ENCODE peak calls at places on chromosomes 5 and 9, in five cellular contexts. V, C, K, P and M are unnamed samples.
A peak's percentile ranks its signal among the peaks of the same experiment; 100 is the strongest.

GRCh38 chr5:141260458-141261237 is 15.5 kb downstream of the PCDHB15 start:
- DNase-seq in V (no peak), C (no peak), P (no peak), K (no peak), M (no peak)

GRCh38 chr5:65802080-65802479 is 80.1 kb downstream of the NLN start:
- DNase-seq in V (no peak), P (no peak), C (no peak), K (no peak), M (no peak)

GRCh38 chr9:21549251-21549765 is 67.2 kb upstream of the IFNE start:
- DNase-seq in K (no peak), P (peak; percentile 47), C (no peak), V (no peak), M (no peak)

GRCh38 chr5:72187388-72188070 is 80.3 kb downstream of the MAP1B start:
- DNase-seq in C (no peak), P (no peak), K (no peak), V (no peak), M (no peak)

GRCh38 chr9:85909390-85909789 is 31.6 kb upstream of the NAA35 start:
- DNase-seq in K (no peak), P (no peak), C (no peak), V (no peak), M (no peak)

GRCh38 chr9:116809656-116810055 is 122.6 kb downstream of the TRIM32 start:
- DNase-seq in V (no peak), P (no peak), C (no peak), K (no peak), M (no peak)

GRCh38 chr5:163916376-163916775 is 411.0 kb downstream of the MAT2B start:
- DNase-seq in C (no peak), K (no peak), P (no peak), V (no peak), M (no peak)

GRCh38 chr9:128192601-128193371 is 1.4 kb upstream of the CIZ1 start:
- DNase-seq in P (peak; percentile 87), V (peak; percentile 81), C (peak; percentile 95), K (peak; percentile 61), M (peak; percentile 87)

GRCh38 chr9:124341455-124342170 is 73.6 kb downstream of the PSMB7 start:
- DNase-seq in P (no peak), V (no peak), K (no peak), C (no peak), M (no peak)
- H3K4me1 ChIP-seq in P (no peaks in the 10 kb centered on the region), V (no peaks in the 10 kb centered on the region), K (peaks cover 15% of the 10 kb centered on the region), C (peaks cover 9% of the 10 kb centered on the region), M (peaks cover 16% of the 10 kb centered on the region)

GRCh38 chr5:97425511-97425910 is 242.5 kb upstream of the RIOK2 start:
- DNase-seq in K (no peak), P (no peak), C (no peak), V (no peak), M (no peak)
- TF ChIP-seq CTCF in K (peak; percentile 35), P (no peak), C (peak; percentile 6), V (no peak), M (no peak)

GRCh38 chr5:124592891-124593290 is 153.5 kb downstream of the ZNF608 start:
- DNase-seq in V (no peak), P (no peak), K (no peak), C (no peak), M (no peak)
- H3K4me1 ChIP-seq in V (no peaks in the 10 kb centered on the region), P (peaks cover 9% of the 10 kb centered on the region), K (peaks cover 4% of the 10 kb centered on the region), C (peaks cover 16% of the 10 kb centered on the region), M (no peaks in the 10 kb centered on the region)

GRCh38 chr9:133593587-133593986 is 15.6 kb downstream of the FAM163B start:
- DNase-seq in V (no peak), P (no peak), C (no peak), K (no peak), M (no peak)

GRCh38 chr9:133594310-133594709 is 14.9 kb downstream of the FAM163B start:
- DNase-seq in K (no peak), C (no peak), V (no peak), P (no peak), M (no peak)

GRCh38 chr9:133591985-133592384 is 17.2 kb downstream of the FAM163B start:
- DNase-seq in C (no peak), P (no peak), V (no peak), K (no peak), M (no peak)

GRCh38 chr9:133591116-133591910 is 17.9 kb downstream of the FAM163B start:
- DNase-seq in V (no peak), P (no peak), K (no peak), C (no peak), M (no peak)

DNA sequence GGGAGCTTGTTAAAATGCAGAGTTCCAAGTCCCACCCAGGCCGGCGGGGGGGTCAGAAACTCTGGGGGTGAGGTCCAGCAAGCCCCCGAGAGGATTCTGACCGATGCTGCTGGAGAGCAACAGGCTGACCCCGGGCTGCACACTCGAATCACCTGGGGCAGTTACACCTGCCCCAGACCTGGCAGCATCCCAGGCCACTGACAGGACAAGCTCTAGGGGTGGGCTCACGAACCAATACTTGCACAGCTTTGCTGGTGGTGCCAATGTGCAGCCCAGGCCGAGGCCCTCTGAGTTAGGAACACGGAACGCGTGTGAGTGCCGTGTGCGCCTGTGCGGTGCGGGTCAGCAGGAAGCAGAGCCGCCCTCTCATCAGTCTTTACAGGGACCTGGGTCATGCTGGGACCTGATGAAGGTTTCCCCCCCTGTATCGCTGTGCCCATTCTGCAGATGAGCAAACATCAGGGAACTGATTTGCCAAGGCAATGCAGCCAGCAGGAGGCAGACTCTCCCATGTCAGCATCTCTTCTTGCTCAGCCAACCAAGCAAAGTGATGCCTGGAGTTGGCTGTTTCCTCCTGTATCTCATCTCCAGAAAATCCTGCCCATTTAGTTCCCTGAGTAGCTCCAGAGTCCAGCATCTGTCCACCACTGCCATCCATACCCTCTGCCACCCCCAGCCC is 16.3 kb downstream of the FAM163B start:
- DNase-seq in K (no peak), P (no peak), V (no peak), C (no peak), M (no peak)
- TF ChIP-seq CTCF in K (no peak), P (no peak), V (peak; percentile 13), C (no peak), M (no peak)

DNA sequence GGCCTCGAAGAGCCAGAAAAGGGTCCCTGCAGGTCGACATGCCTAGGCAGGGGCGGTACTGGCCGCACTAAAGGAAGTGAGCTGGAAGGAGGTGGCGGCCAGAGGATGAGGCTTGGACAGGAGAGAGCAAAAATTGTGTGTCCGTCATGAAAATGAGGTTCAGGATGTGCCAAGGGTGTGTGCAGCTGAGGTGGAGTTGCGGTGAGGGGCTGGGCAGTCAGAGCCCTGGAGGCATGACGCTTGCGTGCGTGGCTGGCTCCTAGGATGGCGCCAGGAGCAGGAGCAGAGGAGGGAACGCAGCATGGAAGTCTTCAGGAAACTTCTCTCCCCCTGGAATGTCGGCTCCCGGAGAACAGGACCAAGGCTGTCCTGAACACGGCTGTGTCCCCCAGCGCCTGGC is 5.5 kb upstream of the PDLIM7 start:
- DNase-seq in K (no peak), V (no peak), C (no peak), P (no peak), M (no peak)
- H3K4me1 ChIP-seq in K (peaks cover 31% of the 10 kb centered on the region), V (no peaks in the 10 kb centered on the region), C (peaks cover 7% of the 10 kb centered on the region), P (peaks cover 7% of the 10 kb centered on the region), M (peaks cover 14% of the 10 kb centered on the region)

DNA sequence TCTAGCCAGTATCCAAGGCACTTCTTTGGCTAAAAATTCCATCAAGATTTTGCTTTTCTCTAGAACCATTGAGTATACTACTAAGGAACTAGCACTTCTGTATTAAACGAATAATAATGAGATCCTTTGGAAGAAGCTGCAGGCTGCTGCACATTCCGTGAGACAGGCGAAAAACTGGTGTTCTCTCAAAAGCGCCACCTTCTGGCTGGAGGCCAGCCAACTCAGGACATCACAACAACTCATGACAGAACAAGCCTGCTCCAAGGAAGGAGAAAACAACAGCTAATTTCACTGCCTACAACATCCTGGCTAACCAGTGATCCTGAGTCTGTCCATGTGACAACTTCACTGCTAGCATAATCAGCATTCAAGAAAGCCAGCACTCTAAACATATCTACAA is 150.4 kb downstream of the YTHDC2 start:
- DNase-seq in V (peak; percentile 77), P (peak; percentile 51), K (peak; percentile 25), C (peak; percentile 51), M (no peak)
- TF ChIP-seq CTCF in V (peak; percentile 33), P (no peak), K (peak; percentile 22), C (peak; percentile 10), M (no peak)

GRCh38 chr5:139395844-139396640 is 1.1 kb upstream of the PROB1 start:
- DNase-seq in P (no peak), V (no peak), C (no peak), K (no peak), M (no peak)
- H3K4me1 ChIP-seq in P (peaks cover 14% of the 10 kb centered on the region), V (peaks cover 8% of the 10 kb centered on the region), C (peaks cover 11% of the 10 kb centered on the region), K (peaks cover 70% of the 10 kb centered on the region), M (no peaks in the 10 kb centered on the region)

GRCh38 chr5:167652690-167653089 is 638.8 kb upstream of the WWC1 start:
- DNase-seq in C (no peak), K (no peak), V (no peak), P (no peak), M (no peak)
- TF ChIP-seq CTCF in C (no peak), K (no peak), V (no peak), P (no peak), M (no peak)